ENCODE peak calls at places on chromosomes 13 and 19, in seven cellular contexts. J is RWPE1, I is pancreas, V is lung, E is fibroblast of lung, U is suprapubic skin, Y is HL-60. K is an unnamed sample.

GRCh38 chr13:112718318-112718717 is 28.5 kb downstream of the ATP11A start:
- DNase-seq in J (no peak), Y (no peak), V (no peak), U (no peak), I (no peak), E (no peak), K (no peak)

GRCh38 chr19:4916292-4917082 is 7.2 kb downstream of the UHRF1 start:
- DNase-seq in E (no peak), U (no peak), Y (peak; percentile 55), J (no peak), V (no peak), I (no peak), K (no peak)

GRCh38 chr19:21680679-21681078 is 86.7 kb downstream of the ZNF100 start:
- DNase-seq in Y (no peak), V (no peak), I (no peak), U (no peak), E (no peak), J (no peak), K (no peak)

GRCh38 chr13:44013666-44014291 is 134.1 kb downstream of the LACC1 start:
- DNase-seq in U (no peak), I (no peak), J (peak; percentile 16), E (peak; percentile 81), V (no peak), Y (no peak), K (no peak)

GRCh38 chr13:30196025-30196424 is 111.3 kb downstream of the KATNAL1 start:
- DNase-seq in V (no peak), I (peak; percentile 12), Y (no peak), E (peak; percentile 72), U (no peak), J (no peak), K (no peak)

GRCh38 chr13:51364404-51365008 is 25.0 kb downstream of the SERPINE3 start:
- DNase-seq in V (no peak), U (no peak), J (no peak), I (no peak), E (peak; percentile 90), Y (no peak), K (no peak)

GRCh38 chr19:47226426-47227346 is 4.3 kb downstream of the BBC3 start:
- DNase-seq in J (peak; percentile 31), Y (peak; percentile 87), V (peak; percentile 86), I (peak; percentile 61), U (peak; percentile 91), E (peak; percentile 62), K (peak; percentile 92)

GRCh38 chr19:58170860-58171259 is 12.0 kb upstream of the ZNF274 start:
- DNase-seq in J (peak; percentile 31), Y (no peak), U (no peak), I (no peak), E (peak; percentile 44), V (no peak), K (no peak)

GRCh38 chr19:18593367-18594095 is 4.9 kb downstream of the REX1BD start:
- DNase-seq in V (no peak), Y (no peak), I (no peak), U (no peak), J (no peak), E (no peak), K (no peak)

GRCh38 chr19:40982594-40983101 is 8.4 kb upstream of the CYP2B6 start:
- DNase-seq in V (no peak), I (no peak), J (peak; percentile 22), Y (no peak), U (no peak), E (peak; percentile 48), K (no peak)

GRCh38 chr19:29326351-29326750 is 113.4 kb upstream of the UQCRFS1 start:
- DNase-seq in J (peak; percentile 8), Y (no peak), U (peak; percentile 52), V (peak; percentile 22), I (no peak), E (no peak), K (no peak)

GRCh38 chr13:101691326-101691725 is 238.9 kb downstream of the ITGBL1 start:
- DNase-seq in U (no peak), I (no peak), J (no peak), E (no peak), Y (no peak), V (no peak), K (no peak)

GRCh38 chr19:4376991-4377781 is 23.2 kb downstream of the SH3GL1 start:
- DNase-seq in J (no peak), U (no peak), V (no peak), E (peak; percentile 40), I (peak; percentile 68), Y (no peak), K (peak; percentile 87)

GRCh38 chr13:81988542-81988941 is 1647.6 kb upstream of the SPRY2 start:
- DNase-seq in J (no peak), Y (no peak), I (no peak), V (no peak), U (no peak), E (no peak), K (no peak)

GRCh38 chr13:99704390-99704789 is 203.1 kb downstream of the TM9SF2 start:
- DNase-seq in E (no peak), U (no peak), Y (no peak), V (no peak), I (no peak), J (no peak), K (no peak)

GRCh38 chr13:109228211-109228610 is 558.2 kb downstream of the IRS2 start:
- DNase-seq in I (no peak), J (no peak), Y (no peak), V (no peak), E (no peak), U (no peak), K (no peak)

GRCh38 chr13:50916701-50917184 is 7.2 kb downstream of the RNASEH2B start:
- DNase-seq in U (no peak), V (no peak), Y (peak; percentile 95), I (no peak), J (no peak), E (no peak), K (no peak)

GRCh38 chr13:101455863-101456262 is 3.4 kb downstream of the ITGBL1 start:
- DNase-seq in I (no peak), J (peak; percentile 84), Y (no peak), E (peak; percentile 98), V (no peak), U (no peak), K (no peak)

GRCh38 chr19:52520013-52520412 is 7.5 kb upstream of the ZNF808 start:
- DNase-seq in I (no peak), Y (no peak), J (no peak), U (no peak), V (no peak), E (no peak), K (no peak)

GRCh38 chr13:43304945-43305344 is 281.6 kb downstream of the DNAJC15 start:
- DNase-seq in V (no peak), J (no peak), I (no peak), E (no peak), Y (no peak), U (no peak), K (no peak)

GRCh38 chr19:40235238-40236025 is 8.9 kb upstream of the CCNP start:
- DNase-seq in V (no peak), E (no peak), J (no peak), Y (no peak), U (no peak), I (no peak), K (no peak)

GRCh38 chr19:15337202-15337601 is 4.9 kb upstream of the BRD4 start:
- DNase-seq in Y (no peak), V (no peak), I (no peak), U (no peak), E (peak; percentile 62), J (no peak), K (no peak)

GRCh38 chr13:94243551-94243950 is 235.9 kb downstream of the DCT start:
- DNase-seq in I (no peak), U (no peak), J (no peak), Y (no peak), V (no peak), E (peak; percentile 41), K (no peak)

GRCh38 chr19:4233282-4233853 is 4.0 kb downstream of the EBI3 start:
- DNase-seq in Y (peak; percentile 62), I (no peak), V (peak; percentile 42), J (no peak), E (no peak), U (no peak), K (peak; percentile 52)

GRCh38 chr19:45476349-45476717 is 8.5 kb downstream of the FOSB start:
- DNase-seq in V (no peak), U (no peak), J (no peak), Y (no peak), E (no peak), I (no peak), K (no peak)

GRCh38 chr13:34127523-34127922 is 309.6 kb downstream of the RFC3 start:
- DNase-seq in Y (no peak), J (no peak), E (no peak), U (no peak), I (no peak), V (no peak), K (no peak)
- H3K27ac ChIP-seq in Y (no peak overlapping the region), J (no peak overlapping the region), E (no peak overlapping the region), U (no peak overlapping the region), I (no peak overlapping the region), V (no peak overlapping the region), K (no peak overlapping the region)

GRCh38 chr13:33757713-33758112 is 60.2 kb upstream of the RFC3 start:
- DNase-seq in Y (no peak), I (no peak), U (no peak), E (no peak), V (no peak), J (no peak), K (no peak)

GRCh38 chr13:33761744-33762143 is 56.2 kb upstream of the RFC3 start:
- DNase-seq in U (no peak), E (peak; percentile 27), Y (no peak), J (peak; percentile 8), V (no peak), I (no peak), K (no peak)

GRCh38 chr13:33763021-33763420 is 54.9 kb upstream of the RFC3 start:
- DNase-seq in E (peak; percentile 69), I (no peak), U (no peak), J (no peak), V (no peak), Y (no peak), K (no peak)

GRCh38 chr13:33756929-33757328 is 61.0 kb upstream of the RFC3 start:
- DNase-seq in J (no peak), I (no peak), V (no peak), U (no peak), E (no peak), Y (no peak), K (no peak)

GRCh38 chr13:33758113-33758512 is 59.8 kb upstream of the RFC3 start:
- DNase-seq in E (no peak), J (no peak), U (no peak), Y (no peak), V (no peak), I (no peak), K (no peak)
- H3K27ac ChIP-seq in E (no peak overlapping the region), J (no peak overlapping the region), U (no peak overlapping the region), Y (no peak overlapping the region), V (no peak overlapping the region), I (no peak overlapping the region), K (no peak overlapping the region)

DNA sequence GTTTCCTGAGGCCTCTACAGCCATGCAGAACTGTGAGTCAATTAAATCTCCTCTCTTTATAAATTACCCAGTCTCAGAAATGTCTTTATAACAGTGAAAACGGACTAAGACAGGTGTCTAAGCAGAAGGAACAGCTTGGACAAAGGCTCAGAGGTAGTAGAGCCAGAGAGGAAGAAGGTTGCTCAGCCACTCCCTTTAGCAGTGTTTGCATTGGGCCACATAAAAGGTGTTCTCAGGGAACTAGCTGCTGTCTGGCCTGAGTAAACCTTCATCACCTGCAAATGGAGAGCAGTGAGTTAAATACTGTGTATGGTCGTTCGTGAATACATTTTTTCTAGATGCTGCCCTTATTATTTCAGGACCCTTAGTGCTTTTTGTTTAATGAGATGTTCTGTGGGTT is 383.4 kb downstream of the EFNB2 start:
- DNase-seq in U (no peak), E (no peak), Y (no peak), V (no peak), J (no peak), I (no peak), K (no peak)
- H3K27ac ChIP-seq in U (peak overlapping the region; percentile 57), E (peak overlapping the region; percentile 58), Y (no peak overlapping the region), V (no peak overlapping the region), J (peak overlapping the region; percentile 75), I (no peak overlapping the region), K (no peak overlapping the region)

GRCh38 chr13:40059540-40060232 is 404.2 kb downstream of the COG6 start:
- DNase-seq in V (no peak), E (peak; percentile 22), I (peak; percentile 77), Y (no peak), U (no peak), J (no peak), K (no peak)
- H3K27ac ChIP-seq in V (no peak overlapping the region), E (no peak overlapping the region), I (peak overlapping the region; percentile 84), Y (no peak overlapping the region), U (peak overlapping the region; percentile 87), J (peak overlapping the region; percentile 86), K (no peak overlapping the region)

K was measured in psoas muscle.